ENCODE peak calls at places on chromosomes 1 and 21, in five cellular contexts. L, A, T, K and P are unnamed samples.

GRCh38 chr1:43015269-43015668 is 56.6 kb upstream of the SLC2A1 start:
- DNase-seq in L (no peak), K (no peak), A (no peak), T (no peak), P (no peak)

GRCh38 chr1:95384570-95384969 is 150.6 kb downstream of the RWDD3 start:
- DNase-seq in A (peak), K (peak), L (peak), T (no peak), P (no peak)

GRCh38 chr1:180155202-180155682 is 573 bp downstream of the QSOX1 start:
- DNase-seq in L (no peak), A (no peak), K (no peak), T (no peak), P (no peak)

GRCh38 chr1:219120625-219121544 is 52.8 kb upstream of the LYPLAL1 start:
- DNase-seq in T (no peak), A (peak), L (no peak), K (peak), P (no peak)

GRCh38 chr21:35593000-35593502 is 467.3 kb downstream of the SETD4 start:
- DNase-seq in T (no peak), L (no peak), A (no peak), K (peak), P (no peak)

GRCh38 chr1:54653036-54653435 is 11.4 kb downstream of the MROH7 start:
- DNase-seq in L (no peak), T (no peak), A (no peak), K (no peak), P (no peak)

GRCh38 chr1:223844962-223845809 is 561 bp downstream of the TP53BP2 start:
- DNase-seq in L (peak), K (peak), T (no peak), A (peak), P (peak)

GRCh38 chr21:29704719-29705118 is 235.1 kb downstream of the GRIK1 start:
- DNase-seq in L (no peak), K (peak), T (no peak), A (no peak), P (no peak)

GRCh38 chr1:77273891-77274290 is 7.9 kb upstream of the AK5 start:
- DNase-seq in K (peak), A (no peak), T (no peak), L (no peak), P (no peak)

DNA sequence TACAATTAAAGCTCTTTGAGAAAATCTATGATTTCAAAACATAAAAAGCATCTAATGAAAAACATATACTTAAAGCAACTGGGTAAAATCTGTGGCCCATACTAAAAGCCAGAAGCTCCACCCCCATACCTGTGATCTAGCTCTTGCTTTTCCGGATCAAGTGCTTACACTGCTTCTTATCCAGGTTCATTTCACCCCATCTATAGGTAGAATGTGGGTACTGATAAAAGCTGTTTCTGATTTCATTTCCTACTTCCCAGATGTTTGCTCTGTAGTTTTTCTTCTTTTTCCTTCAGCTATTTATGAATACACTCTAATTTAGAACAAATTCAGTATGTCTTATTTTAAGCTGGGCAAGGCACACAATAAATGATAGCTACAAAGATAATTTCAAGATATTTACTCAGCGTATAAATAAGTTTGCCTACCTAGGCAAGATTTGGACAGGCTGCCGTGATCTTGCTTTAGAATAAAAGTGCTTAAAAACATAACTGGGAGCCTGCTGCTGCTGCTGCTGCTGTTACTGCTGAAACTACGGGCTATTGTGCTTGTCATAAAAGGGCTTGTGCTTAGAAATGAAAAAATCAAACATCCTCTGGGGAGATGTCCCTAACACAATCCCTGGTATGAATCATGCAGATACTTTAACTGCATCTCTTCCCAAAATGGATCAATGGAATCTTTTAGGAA is 2.1 kb downstream of the SIPA1L2 start:
- DNase-seq in A (peak), K (peak), T (no peak), L (no peak), P (peak)
- H3K4me3 ChIP-seq in A (no peak), K (no peak), T (peak), L (no peak), P (no peak)

DNA sequence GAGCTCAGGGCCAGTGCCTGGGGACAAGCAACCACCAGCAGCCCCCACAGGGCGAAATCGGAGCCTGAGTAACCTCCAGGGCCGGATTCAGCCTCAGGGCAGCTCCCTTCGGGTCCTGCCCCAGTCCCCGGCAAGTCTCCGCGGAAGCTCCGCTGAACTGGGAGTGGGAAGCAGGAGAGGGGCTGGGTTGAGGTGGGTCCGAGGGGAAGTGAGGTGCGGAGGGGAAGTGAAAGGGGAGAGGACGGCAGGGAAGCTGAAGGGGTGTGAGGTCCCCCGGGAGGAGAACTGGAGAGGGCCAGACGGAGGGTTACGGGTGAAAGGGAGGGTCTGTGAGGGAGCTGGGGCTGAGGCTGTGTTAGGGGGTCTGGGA is 560 bp downstream of the PADI2 start:
- DNase-seq in A (no peak), T (no peak), L (no peak), K (no peak), P (no peak)
- H3K4me3 ChIP-seq in A (peak), T (peak), L (peak), K (no peak), P (no peak)

DNA sequence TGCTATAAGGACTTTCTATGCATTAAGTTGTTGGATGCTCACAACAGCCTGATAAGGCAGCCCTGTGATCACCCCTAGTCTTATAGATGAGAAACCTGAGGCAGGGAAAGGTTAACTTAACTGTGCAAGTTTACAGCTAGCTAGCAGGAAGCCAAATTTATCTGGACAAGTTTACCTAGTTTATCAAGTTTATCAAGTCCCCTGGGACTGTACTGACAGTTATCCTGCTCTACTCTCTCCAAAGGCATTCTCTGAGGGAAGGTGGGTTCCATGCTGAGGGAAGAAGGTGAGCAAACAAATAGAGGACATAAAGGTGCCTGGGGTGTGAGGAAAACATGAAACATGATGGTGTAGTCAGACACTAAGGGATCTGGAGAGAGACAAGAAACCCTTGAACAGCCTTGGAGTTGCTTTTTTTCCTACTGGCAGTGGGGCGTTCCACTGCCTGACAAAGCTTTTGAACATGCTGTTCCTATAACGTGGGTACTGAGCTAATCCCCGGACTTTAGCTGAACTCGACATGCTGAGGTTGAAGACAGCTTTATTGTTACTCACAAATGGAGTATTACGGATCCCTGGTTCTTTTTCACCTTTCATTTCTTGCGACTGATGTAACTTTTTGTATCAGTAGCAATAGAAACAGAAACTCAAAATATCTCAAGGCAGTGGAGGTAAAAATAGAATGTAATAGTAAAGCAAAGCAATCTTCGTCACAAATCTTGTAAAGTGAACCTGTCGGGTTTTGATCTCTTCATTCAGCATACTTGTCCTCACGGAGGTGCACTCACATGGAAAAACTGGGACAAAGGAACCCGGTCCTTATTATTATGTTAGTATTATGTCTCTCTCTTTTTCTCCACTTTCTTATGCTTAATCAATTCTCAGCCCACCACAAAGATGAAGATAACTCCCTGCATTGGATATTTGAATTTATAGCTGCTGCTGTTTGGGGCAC is 42.4 kb upstream of the ESRRG start:
- DNase-seq in T (no peak), A (no peak), K (no peak), L (no peak), P (no peak)
- H3K4me3 ChIP-seq in T (no peak), A (no peak), K (no peak), L (no peak), P (no peak)

GRCh38 chr1:193418745-193419058 is 232.3 kb upstream of the B3GALT2 start:
- DNase-seq in L (no peak), A (no peak), T (no peak), K (no peak), P (no peak)
- H3K4me3 ChIP-seq in L (no peak), A (no peak), T (peak), K (peak), P (peak)

GRCh38 chr1:8880068-8880676 is 1.7 kb upstream of the ENO1 start:
- DNase-seq in K (peak), T (no peak), L (no peak), A (peak), P (no peak)
- H3K4me3 ChIP-seq in K (no peak), T (no peak), L (no peak), A (peak), P (no peak)

DNA sequence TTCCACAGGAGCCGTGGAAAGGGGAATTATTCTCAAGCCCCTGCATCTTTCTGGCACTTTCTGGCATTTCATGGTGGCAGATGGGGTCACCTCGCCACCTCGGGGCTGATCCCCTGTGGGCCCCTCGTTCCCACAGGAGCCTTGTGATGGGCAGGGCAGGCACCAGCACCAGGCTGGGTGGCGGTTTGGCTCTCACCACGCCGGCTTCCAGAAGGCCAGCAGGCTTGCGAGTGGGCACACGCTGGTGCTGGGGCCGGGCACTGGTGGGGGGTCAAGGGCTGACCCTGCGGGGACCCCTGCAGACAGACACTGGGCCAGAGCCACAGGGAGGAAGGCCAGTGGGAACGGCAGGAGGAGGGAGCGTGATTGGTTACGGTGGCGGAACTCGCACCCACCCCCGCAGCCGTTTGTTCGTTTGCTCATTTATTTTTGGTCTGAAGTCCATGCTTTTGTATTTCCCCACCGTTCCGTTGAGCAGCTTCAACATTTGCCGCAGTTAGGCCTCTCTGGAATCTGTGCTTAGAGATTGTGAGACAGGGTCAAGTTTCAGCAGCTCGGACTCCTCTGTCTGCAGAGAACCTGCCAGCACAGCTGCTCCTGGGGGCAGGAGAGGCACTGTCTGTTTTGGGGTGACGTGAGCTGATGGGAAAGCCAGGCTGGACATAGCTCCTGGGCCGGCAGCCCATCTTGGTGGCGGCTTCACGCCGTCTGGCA is 5.3 kb downstream of the COL18A1 start:
- DNase-seq in L (no peak), T (no peak), K (no peak), A (no peak), P (no peak)
- H3K4me3 ChIP-seq in L (no peak), T (peak), K (no peak), A (no peak), P (no peak)

DNA sequence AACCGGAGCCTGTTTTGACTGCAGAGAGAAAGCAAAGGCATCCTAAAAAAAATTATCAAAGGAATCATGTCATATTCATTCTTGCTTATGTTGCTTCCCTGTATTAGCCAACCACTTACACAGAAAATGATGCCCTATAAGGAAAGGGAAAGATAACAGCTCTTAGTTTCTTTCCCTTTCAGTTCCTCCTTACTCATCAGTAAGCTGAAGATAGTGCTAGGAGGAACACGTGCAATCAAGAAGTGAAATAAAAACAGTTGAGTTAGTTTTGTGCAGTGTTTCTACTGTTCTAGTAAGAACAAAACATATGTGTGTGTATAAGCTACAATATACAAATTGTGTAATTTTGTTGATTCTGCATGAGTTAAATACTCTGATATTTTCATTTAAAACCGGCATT is 45.3 kb upstream of the MTF2 start:
- DNase-seq in L (no peak), T (no peak), A (no peak), K (no peak), P (no peak)
- H3K4me3 ChIP-seq in L (no peak), T (no peak), A (no peak), K (no peak), P (no peak)